ENCODE peak calls at places on chromosomes 3 and 15, in nine cellular contexts. Q is sigmoid colon, W is heart right ventricle, S is WERI-Rb-1, I is tibial artery, T is ovary, D is spleen, O is left lung, G is lung. N is an unnamed sample.

GRCh38 chr15:71792521-71792920 is 17.8 kb upstream of the NR2E3 start:
- DNase-seq in T (no peak), S (no peak), Q (no peak), D (no peak), G (no peak), I (no peak), W (no peak), O (no peak), N (no peak)

GRCh38 chr3:50168388-50168787 is 13.3 kb downstream of the SEMA3F start:
- DNase-seq in I (no peak), D (peak; percentile 84), W (no peak), G (no peak), T (no peak), S (no peak), O (no peak), Q (no peak), N (no peak)

GRCh38 chr3:78963771-78964170 is 804.0 kb downstream of the ROBO1 start:
- DNase-seq in I (no peak), Q (no peak), G (no peak), S (no peak), O (no peak), D (no peak), W (no peak), T (no peak), N (no peak)

GRCh38 chr3:161405836-161406235 is 34.5 kb upstream of the SPTSSB start:
- DNase-seq in Q (no peak), W (no peak), T (no peak), I (no peak), D (no peak), S (no peak), O (no peak), G (no peak), N (no peak)

GRCh38 chr3:61824553-61825135 is 263.3 kb downstream of the PTPRG start:
- DNase-seq in I (no peak), W (no peak), S (no peak), G (no peak), T (no peak), O (no peak), D (no peak), Q (no peak), N (no peak)

GRCh38 chr3:70550723-70551319 is 238.4 kb upstream of the MDFIC2 start:
- DNase-seq in S (peak; percentile 70), W (peak; percentile 65), O (peak; percentile 78), T (peak; percentile 52), G (peak; percentile 70), D (peak; percentile 87), I (peak; percentile 80), Q (peak; percentile 71), N (peak; percentile 75)

GRCh38 chr15:76075060-76075459 is 15.3 kb downstream of the TMEM266 start:
- DNase-seq in O (no peak), T (no peak), D (no peak), I (no peak), Q (no peak), W (no peak), S (no peak), G (no peak), N (no peak)

GRCh38 chr15:47887181-47887580 is 169.9 kb downstream of the SEMA6D start:
- DNase-seq in S (no peak), W (no peak), G (no peak), Q (no peak), I (no peak), D (no peak), T (no peak), O (no peak), N (no peak)

GRCh38 chr3:171190668-171191067 is 164.1 kb upstream of the SLC2A2 start:
- DNase-seq in Q (no peak), O (no peak), G (no peak), S (no peak), W (no peak), D (no peak), T (no peak), I (no peak), N (no peak)

GRCh38 chr15:83692820-83693581 is 39.1 kb downstream of the ADAMTSL3 start:
- DNase-seq in O (peak; percentile 57), S (no peak), D (no peak), Q (no peak), I (no peak), T (no peak), W (no peak), G (no peak), N (no peak)

GRCh38 chr3:29561651-29562050 is 280.8 kb downstream of the RBMS3 start:
- DNase-seq in G (no peak), S (no peak), O (no peak), T (no peak), I (no peak), W (no peak), Q (no peak), D (no peak), N (no peak)

GRCh38 chr15:43777293-43777819 is 590 bp upstream of the ELL3 start:
- DNase-seq in D (peak; percentile 95), W (peak; percentile 69), O (peak; percentile 92), T (peak; percentile 80), I (peak; percentile 92), G (peak; percentile 80), Q (peak; percentile 91), S (no peak), N (peak; percentile 87)

GRCh38 chr3:112132088-112132487 is 960 bp downstream of the GCSAM start:
- DNase-seq in O (no peak), T (no peak), G (no peak), Q (no peak), S (no peak), D (no peak), W (no peak), I (no peak), N (no peak)

GRCh38 chr3:112134335-112135124 is 1.5 kb upstream of the GCSAM start:
- DNase-seq in G (no peak), T (no peak), W (no peak), D (no peak), S (no peak), O (peak; percentile 54), Q (no peak), I (no peak), N (no peak)

GRCh38 chr3:112132975-112133448 is at the start of gene GCSAM:
- DNase-seq in T (no peak), O (no peak), G (peak; percentile 31), S (no peak), D (peak; percentile 90), I (peak; percentile 68), W (peak; percentile 28), Q (peak; percentile 70), N (peak; percentile 61)

GRCh38 chr3:112132554-112132953 is 494 bp downstream of the GCSAM start:
- DNase-seq in O (no peak), W (no peak), I (no peak), D (no peak), S (no peak), T (no peak), G (no peak), Q (no peak), N (no peak)

DNA sequence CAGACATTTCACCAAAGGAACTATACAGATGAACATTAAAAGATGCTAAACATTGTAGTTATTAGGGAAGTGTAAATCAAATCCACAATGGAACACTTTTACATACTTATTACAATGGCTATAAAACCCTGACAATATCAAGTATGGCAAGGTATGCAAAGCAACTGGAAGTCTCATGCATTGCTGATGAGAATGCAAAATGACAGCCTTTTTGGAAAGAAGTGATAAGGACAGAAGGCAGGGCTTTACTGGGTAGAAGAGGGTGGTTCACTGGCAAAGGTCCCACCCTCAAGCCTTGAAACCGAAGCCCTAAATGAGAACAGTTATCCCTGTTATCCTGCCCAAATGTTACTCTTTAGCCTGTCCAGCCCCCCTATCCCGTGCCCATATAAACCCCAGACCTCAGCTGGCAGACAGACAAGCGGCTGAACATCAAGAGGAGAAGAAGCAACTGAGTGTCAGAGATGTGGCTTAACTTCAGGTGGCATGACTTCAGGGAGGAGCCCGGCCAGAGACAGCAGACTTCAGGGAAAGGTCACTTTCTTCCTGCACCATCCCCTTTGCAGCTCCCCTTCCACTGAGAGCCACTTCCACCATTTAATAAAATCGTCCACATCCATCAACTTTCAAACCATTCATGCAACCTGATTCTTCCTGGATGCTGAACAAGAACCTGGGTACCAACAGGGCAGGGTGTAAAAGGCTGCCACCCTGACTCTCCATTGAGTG is 722 bp upstream of the GCSAM start:
- DNase-seq in S (no peak), W (no peak), Q (no peak), O (no peak), D (no peak), I (no peak), G (no peak), T (no peak), N (no peak)
- H3K9me3 ChIP-seq in S (no peaks in the 10 kb centered on the region), W (no peaks in the 10 kb centered on the region), Q (no peaks in the 10 kb centered on the region), O (no peaks in the 10 kb centered on the region), D (no peaks in the 10 kb centered on the region), I (no peaks in the 10 kb centered on the region), G (no peaks in the 10 kb centered on the region), T (no peaks in the 10 kb centered on the region), N (no peaks in the 10 kb centered on the region)

GRCh38 chr3:52986938-52987337 is 58.9 kb downstream of the SFMBT1 start:
- DNase-seq in W (no peak), I (no peak), O (no peak), T (no peak), S (no peak), Q (no peak), D (no peak), G (no peak), N (no peak)
- TF ChIP-seq CTCF in W (peak; percentile 17), I (no peak), O (no peak), T (no peak), S (peak; percentile 24), Q (no peak), D (peak; percentile 24), G (no peak), N (peak; percentile 43)

GRCh38 chr3:23937296-23937695 is 7.8 kb upstream of the NR1D2 start:
- DNase-seq in G (no peak), I (no peak), W (no peak), T (no peak), D (no peak), S (no peak), O (no peak), Q (no peak), N (no peak)
- H3K27ac ChIP-seq in G (no peak overlapping the region), I (no peak overlapping the region), W (no peak overlapping the region), T (no peak overlapping the region), D (no peak overlapping the region), S (no peak overlapping the region), O (no peak overlapping the region), Q (no peak overlapping the region), N (no peak overlapping the region)

DNA sequence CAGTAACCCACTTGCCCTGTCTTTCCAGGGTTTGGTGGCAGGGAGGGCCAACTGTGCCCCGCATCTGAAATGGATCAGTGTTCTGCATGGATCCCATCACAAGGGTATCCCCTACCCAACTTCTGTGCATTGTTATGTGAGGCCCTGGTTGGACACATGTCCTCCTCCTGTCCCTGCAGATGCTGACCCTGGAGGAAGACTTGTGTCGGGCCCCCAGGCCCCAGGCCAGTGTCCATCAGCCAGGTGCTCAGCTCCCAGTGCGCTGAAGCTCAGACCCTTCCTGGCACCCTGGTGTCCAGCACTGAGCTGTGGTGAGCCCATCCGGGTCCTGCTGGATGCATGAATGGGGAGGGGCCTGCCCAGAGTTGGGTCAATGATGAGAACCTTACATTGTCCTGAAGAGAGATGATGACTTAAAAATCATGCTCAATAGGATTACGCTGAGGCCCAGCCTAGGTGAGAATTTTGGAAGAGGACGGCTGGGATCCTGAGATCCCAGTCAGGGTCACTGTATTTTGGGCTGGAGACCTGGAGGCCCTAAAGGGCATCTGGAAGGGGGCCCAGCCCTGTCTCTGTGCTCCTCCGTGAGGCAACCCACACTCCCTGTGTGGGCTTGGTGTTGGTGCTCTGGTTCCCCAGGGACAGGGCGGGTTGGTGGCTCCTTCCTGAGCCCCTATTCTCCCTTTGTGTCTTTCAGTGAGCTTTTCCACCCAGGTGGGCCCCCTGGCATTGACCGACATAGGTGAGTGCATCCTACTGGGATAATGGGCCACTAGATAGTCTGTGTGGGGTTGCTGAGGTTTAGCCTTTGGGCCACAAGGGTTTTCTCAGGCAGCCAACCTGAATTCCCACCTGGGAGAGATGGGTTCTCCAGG is 199.1 kb downstream of the UBE3A start:
- DNase-seq in I (peak; percentile 42), G (no peak), Q (peak; percentile 43), S (no peak), O (peak; percentile 39), D (peak; percentile 67), T (no peak), W (no peak), N (peak; percentile 29)
- H3K9me3 ChIP-seq in I (peaks cover 29% of the 10 kb centered on the region), G (peaks cover 73% of the 10 kb centered on the region), Q (no peaks in the 10 kb centered on the region), S (peaks cover 11% of the 10 kb centered on the region), O (no peaks in the 10 kb centered on the region), D (peaks cover 55% of the 10 kb centered on the region), T (no peaks in the 10 kb centered on the region), W (no peaks in the 10 kb centered on the region), N (no peaks in the 10 kb centered on the region)

N was measured in psoas muscle.